ENCODE peak calls at places on chromosomes 13 and 19, in four cellular contexts. One of them, this sample, is unnamed.

GRCh38 chr13:104098421-104098820 is 1032.2 kb upstream of the SLC10A2 start:
- DNase-seq in prostate gland: no peak
- DNase-seq in stimulated activated naive B cell treated with anti-CD40 and anti-IgM and Interleukin-4, amounts not matched to agents 10 μg/mL and 1 μg/mL and 100 μg/mL, for 72 hours: no peak
- DNase-seq in RKO: no peak
- DNase-seq in this sample: no peak

GRCh38 chr19:54209748-54210494 is 9.3 kb downstream of the RPS9 start:
- DNase-seq in prostate gland: peak
- DNase-seq in stimulated activated naive B cell treated with anti-CD40 and anti-IgM and Interleukin-4, amounts not matched to agents 10 μg/mL and 1 μg/mL and 100 μg/mL, for 72 hours: no peak
- DNase-seq in RKO: peak
- DNase-seq in this sample: peak

GRCh38 chr13:52599037-52599852 is 43.0 kb upstream of the HNRNPA1L2 start:
- DNase-seq in prostate gland: peak
- DNase-seq in RKO: peak
- DNase-seq in stimulated activated naive B cell treated with anti-CD40 and anti-IgM and Interleukin-4, amounts not matched to agents 10 μg/mL and 1 μg/mL and 100 μg/mL, for 72 hours: no peak
- DNase-seq in this sample: no peak

GRCh38 chr19:5360003-5360820 is 19.6 kb upstream of the PTPRS start:
- DNase-seq in prostate gland: no peak
- DNase-seq in RKO: no peak
- DNase-seq in stimulated activated naive B cell treated with anti-CD40 and anti-IgM and Interleukin-4, amounts not matched to agents 10 μg/mL and 1 μg/mL and 100 μg/mL, for 72 hours: no peak
- DNase-seq in this sample: no peak

GRCh38 chr13:29922281-29922821 is 71.9 kb upstream of the UBL3 start:
- DNase-seq in stimulated activated naive B cell treated with anti-CD40 and anti-IgM and Interleukin-4, amounts not matched to agents 10 μg/mL and 1 μg/mL and 100 μg/mL, for 72 hours: no peak
- DNase-seq in RKO: no peak
- DNase-seq in prostate gland: no peak
- DNase-seq in this sample: no peak

GRCh38 chr19:48962849-48963165 is 2.3 kb upstream of the FTL start:
- DNase-seq in prostate gland: no peak
- DNase-seq in RKO: no peak
- DNase-seq in stimulated activated naive B cell treated with anti-CD40 and anti-IgM and Interleukin-4, amounts not matched to agents 10 μg/mL and 1 μg/mL and 100 μg/mL, for 72 hours: no peak
- DNase-seq in this sample: no peak

GRCh38 chr19:30536975-30537374 is 164.8 kb downstream of the ZNF536 start:
- DNase-seq in prostate gland: no peak
- DNase-seq in RKO: no peak
- DNase-seq in stimulated activated naive B cell treated with anti-CD40 and anti-IgM and Interleukin-4, amounts not matched to agents 10 μg/mL and 1 μg/mL and 100 μg/mL, for 72 hours: no peak
- DNase-seq in this sample: no peak

GRCh38 chr13:44365008-44365407 is 8.6 kb upstream of the SERP2 start:
- DNase-seq in stimulated activated naive B cell treated with anti-CD40 and anti-IgM and Interleukin-4, amounts not matched to agents 10 μg/mL and 1 μg/mL and 100 μg/mL, for 72 hours: no peak
- DNase-seq in RKO: no peak
- DNase-seq in prostate gland: no peak
- DNase-seq in this sample: peak

GRCh38 chr19:31344403-31344802 is 4.8 kb downstream of the TSHZ3 start:
- DNase-seq in prostate gland: peak
- DNase-seq in stimulated activated naive B cell treated with anti-CD40 and anti-IgM and Interleukin-4, amounts not matched to agents 10 μg/mL and 1 μg/mL and 100 μg/mL, for 72 hours: no peak
- DNase-seq in RKO: no peak
- DNase-seq in this sample: no peak

GRCh38 chr13:76836311-76836710 is 49.9 kb downstream of the KCTD12 start:
- DNase-seq in stimulated activated naive B cell treated with anti-CD40 and anti-IgM and Interleukin-4, amounts not matched to agents 10 μg/mL and 1 μg/mL and 100 μg/mL, for 72 hours: no peak
- DNase-seq in RKO: no peak
- DNase-seq in prostate gland: no peak
- DNase-seq in this sample: peak

GRCh38 chr13:46982856-46983582 is 86.2 kb upstream of the HTR2A start:
- DNase-seq in stimulated activated naive B cell treated with anti-CD40 and anti-IgM and Interleukin-4, amounts not matched to agents 10 μg/mL and 1 μg/mL and 100 μg/mL, for 72 hours: peak
- DNase-seq in prostate gland: no peak
- DNase-seq in RKO: no peak
- DNase-seq in this sample: peak

GRCh38 chr19:10027158-10027997 is 14.1 kb downstream of the RDH8 start:
- DNase-seq in RKO: peak
- DNase-seq in prostate gland: peak
- DNase-seq in stimulated activated naive B cell treated with anti-CD40 and anti-IgM and Interleukin-4, amounts not matched to agents 10 μg/mL and 1 μg/mL and 100 μg/mL, for 72 hours: peak
- DNase-seq in this sample: peak

GRCh38 chr19:3025516-3025890 is 3.6 kb downstream of the TLE2 start:
- DNase-seq in stimulated activated naive B cell treated with anti-CD40 and anti-IgM and Interleukin-4, amounts not matched to agents 10 μg/mL and 1 μg/mL and 100 μg/mL, for 72 hours: no peak
- DNase-seq in RKO: no peak
- DNase-seq in prostate gland: no peak
- DNase-seq in this sample: no peak

GRCh38 chr13:67341406-67341805 is 111.3 kb upstream of the PCDH9 start:
- DNase-seq in prostate gland: no peak
- DNase-seq in RKO: no peak
- DNase-seq in stimulated activated naive B cell treated with anti-CD40 and anti-IgM and Interleukin-4, amounts not matched to agents 10 μg/mL and 1 μg/mL and 100 μg/mL, for 72 hours: no peak
- DNase-seq in this sample: no peak

This sample was measured in SW480.